ENCODE peak calls at places on chromosome 7, in nine cellular contexts. U is prostate gland; Z is pancreas; W is activated CD8-positive, alpha-beta memory T cell treated with anti-CD3 and anti-CD28 coated beads for 24 hours; K is NCI-H2081; R is hypothalamus; O is NCI-H2171; V is MV-4-11; D is stimulated activated naive CD8-positive, alpha-beta T cell treated with anti-CD3 and anti-CD28 coated beads, Interleukin-15, Interleukin-2, amounts not matched to agents 100 U/mL and 50 U/mL, for 24 hours. M is an unnamed sample.

GRCh38 chr7:15685358-15686181 is 913 bp downstream of the MEOX2 start:
- DNase-seq in U (no peak), Z (no peak), W (no peak), K (peak; percentile 75), R (no peak), O (peak; percentile 55), V (no peak), D (no peak), M (peak; percentile 60)

GRCh38 chr7:127392182-127392565 is 334 bp downstream of the ZNF800 start:
- DNase-seq in U (peak; percentile 27), Z (no peak), W (no peak), K (peak; percentile 74), R (no peak), O (peak; percentile 36), V (peak; percentile 44), D (peak; percentile 74), M (peak; percentile 35)

GRCh38 chr7:158782638-158783490 is 46.4 kb downstream of the ESYT2 start:
- DNase-seq in U (no peak), Z (no peak), W (no peak), K (peak; percentile 35), R (no peak), O (no peak), V (no peak), D (no peak), M (peak; percentile 6)

GRCh38 chr7:52017802-52018679 is 701.4 kb upstream of the COBL start:
- DNase-seq in U (no peak), Z (no peak), W (no peak), K (no peak), R (no peak), O (no peak), V (no peak), D (peak; percentile 5), M (no peak)

GRCh38 chr7:130346339-130346905 is 1.8 kb downstream of the CPA5 start:
- DNase-seq in U (no peak), Z (no peak), W (no peak), K (no peak), R (no peak), O (no peak), V (no peak), D (no peak), M (no peak)

GRCh38 chr7:20959281-20959680 is 172.6 kb upstream of the SP8 start:
- DNase-seq in U (peak; percentile 71), Z (no peak), W (no peak), K (peak; percentile 74), R (no peak), O (no peak), V (no peak), D (no peak), M (peak; percentile 23)

GRCh38 chr7:157273208-157274202 is 63.3 kb upstream of the DNAJB6 start:
- DNase-seq in U (peak; percentile 46), Z (peak; percentile 55), W (peak; percentile 87), K (peak; percentile 30), R (no peak), O (peak; percentile 42), V (peak; percentile 58), D (peak; percentile 70), M (peak; percentile 32)

GRCh38 chr7:46759711-46760480 is 822.0 kb downstream of the TNS3 start:
- DNase-seq in U (no peak), Z (no peak), W (no peak), K (no peak), R (no peak), O (no peak), V (no peak), D (no peak), M (no peak)

GRCh38 chr7:105718511-105718925 is 137.2 kb upstream of the EFCAB10 start:
- DNase-seq in U (no peak), Z (peak; percentile 51), W (no peak), K (no peak), R (no peak), O (no peak), V (peak; percentile 63), D (no peak), M (no peak)

GRCh38 chr7:25726682-25727357 is 425.2 kb upstream of the NFE2L3 start:
- DNase-seq in U (no peak), Z (no peak), W (no peak), K (peak; percentile 28), R (no peak), O (peak; percentile 93), V (no peak), D (no peak), M (no peak)

GRCh38 chr7:129845972-129846327 is 106.8 kb downstream of the UBE2H start:
- DNase-seq in U (no peak), Z (no peak), W (no peak), K (no peak), R (no peak), O (no peak), V (no peak), D (no peak), M (no peak)

GRCh38 chr7:39465055-39465929 is 100.9 kb upstream of the YAE1 start:
- DNase-seq in U (peak; percentile 29), Z (peak; percentile 36), W (no peak), K (peak; percentile 71), R (no peak), O (peak; percentile 52), V (peak; percentile 13), D (peak; percentile 37), M (peak; percentile 39)

GRCh38 chr7:84092207-84092606 is 102.4 kb downstream of the SEMA3A start:
- DNase-seq in U (no peak), Z (no peak), W (no peak), K (no peak), R (no peak), O (no peak), V (peak; percentile 49), D (peak; percentile 9), M (no peak)

GRCh38 chr7:107996072-107996824 is 6.7 kb downstream of the LAMB1 start:
- DNase-seq in U (no peak), Z (no peak), W (no peak), K (no peak), R (no peak), O (no peak), V (no peak), D (no peak), M (no peak)

GRCh38 chr7:13179011-13179574 is 491.7 kb downstream of the ARL4A start:
- DNase-seq in U (no peak), Z (no peak), W (no peak), K (peak; percentile 29), R (no peak), O (no peak), V (peak; percentile 2), D (no peak), M (peak; percentile 43)

GRCh38 chr7:23357190-23358093 is 58.3 kb downstream of the MALSU1 start:
- DNase-seq in U (no peak), Z (no peak), W (no peak), K (peak; percentile 44), R (no peak), O (no peak), V (no peak), D (no peak), M (peak; percentile 1)

GRCh38 chr7:29606287-29606721 is 42.7 kb downstream of the PRR15 start:
- DNase-seq in U (no peak), Z (no peak), W (no peak), K (no peak), R (no peak), O (no peak), V (no peak), D (no peak), M (no peak)